ENCODE peak calls at places on chromosome 2, in eight cellular contexts. F, P, G, X, E, O, M and S are unnamed samples.

GRCh38 chr2:7661532-7661931 is 744.3 kb downstream of the RNF144A start:
- DNase-seq in E (no peak), O (no peak), M (no peak), P (no peak), G (no peak), F (no peak), X (no peak), S (no peak)

GRCh38 chr2:113977660-113978523 is 88.0 kb downstream of the ACTR3 start:
- DNase-seq in X (no peak), M (peak), E (peak), F (no peak), P (no peak), G (no peak), O (no peak), S (peak)

GRCh38 chr2:18833941-18834340 is 244.6 kb upstream of the NT5C1B start:
- DNase-seq in G (no peak), P (no peak), X (no peak), E (no peak), M (no peak), O (no peak), F (no peak), S (no peak)

GRCh38 chr2:233372855-233373254 is 18.6 kb downstream of the DGKD start:
- DNase-seq in F (no peak), M (no peak), X (no peak), E (no peak), P (no peak), O (no peak), G (no peak), S (no peak)

GRCh38 chr2:233354971-233355574 is 779 bp downstream of the DGKD start:
- DNase-seq in P (peak), E (peak), G (no peak), O (no peak), X (no peak), F (no peak), M (peak), S (no peak)

GRCh38 chr2:23776021-23776420 is 150.9 kb downstream of the ATAD2B start:
- DNase-seq in O (no peak), G (no peak), F (no peak), P (no peak), M (no peak), E (no peak), X (no peak), S (no peak)

GRCh38 chr2:225670111-225670974 is 270.8 kb downstream of the NYAP2 start:
- DNase-seq in X (peak), E (peak), O (no peak), F (no peak), G (no peak), M (peak), P (no peak), S (peak)

GRCh38 chr2:219897456-219897855 is 270.0 kb downstream of the SLC4A3 start:
- DNase-seq in F (no peak), P (no peak), M (no peak), O (no peak), X (no peak), G (no peak), E (no peak), S (no peak)

GRCh38 chr2:82487354-82487753 is 1971.7 kb downstream of the SUCLG1 start:
- DNase-seq in G (no peak), M (no peak), E (no peak), X (no peak), F (no peak), P (no peak), O (no peak), S (no peak)

GRCh38 chr2:170974304-170974993 is 45.4 kb downstream of the GORASP2 start:
- DNase-seq in F (no peak), E (peak), O (no peak), P (no peak), M (peak), X (no peak), G (no peak), S (no peak)

GRCh38 chr2:196431957-196432356 is 207.6 kb upstream of the CCDC150 start:
- DNase-seq in X (no peak), F (no peak), G (no peak), E (peak), O (no peak), M (peak), P (no peak), S (peak)

GRCh38 chr2:66587216-66587615 is 152.3 kb downstream of the MEIS1 start:
- DNase-seq in O (no peak), G (no peak), E (peak), P (no peak), M (no peak), F (no peak), X (no peak), S (no peak)

GRCh38 chr2:242053921-242054320 is 184.4 kb downstream of the RTP5 start:
- DNase-seq in M (no peak), F (no peak), G (no peak), P (no peak), X (no peak), O (no peak), E (no peak), S (no peak)

GRCh38 chr2:66574701-66575624 is 140.0 kb downstream of the MEIS1 start:
- DNase-seq in O (no peak), G (peak), X (no peak), P (no peak), M (peak), F (no peak), E (peak), S (peak)

GRCh38 chr2:190574169-190574568 is 39.6 kb upstream of the NEMP2 start:
- DNase-seq in G (no peak), E (no peak), P (no peak), X (no peak), O (no peak), F (no peak), M (peak), S (no peak)

GRCh38 chr2:231563378-231563961 is 29.2 kb upstream of the TEX44 start:
- DNase-seq in M (peak), E (peak), P (peak), X (peak), F (no peak), O (peak), G (no peak), S (peak)

GRCh38 chr2:206783718-206784117 is 18.3 kb downstream of the FASTKD2 start:
- DNase-seq in G (no peak), F (no peak), O (no peak), M (no peak), X (no peak), E (peak), P (no peak), S (no peak)

GRCh38 chr2:84904151-84904550 is 1.3 kb upstream of the TMSB10 start:
- DNase-seq in P (no peak), G (no peak), M (no peak), E (no peak), X (no peak), O (no peak), F (peak), S (no peak)

GRCh38 chr2:33214436-33214835 is 262.0 kb upstream of the RASGRP3 start:
- DNase-seq in F (no peak), G (no peak), P (no peak), O (no peak), X (peak), E (peak), M (no peak), S (no peak)

GRCh38 chr2:241703128-241703604 is 1.3 kb downstream of the ING5 start:
- DNase-seq in M (peak), E (peak), P (no peak), O (no peak), F (no peak), G (no peak), X (no peak), S (no peak)

GRCh38 chr2:70084973-70085710 is 2.1 kb upstream of the PCBP1 start:
- DNase-seq in M (no peak), E (no peak), P (peak), F (no peak), O (peak), G (peak), X (no peak), S (peak)

GRCh38 chr2:64354857-64355680 is 98.9 kb upstream of the LGALSL start:
- DNase-seq in O (no peak), G (no peak), M (peak), F (no peak), P (no peak), E (peak), X (peak), S (peak)

GRCh38 chr2:47373747-47374146 is 29.2 kb upstream of the MSH2 start:
- DNase-seq in X (no peak), F (no peak), E (peak), P (no peak), O (no peak), G (no peak), M (no peak), S (peak)

GRCh38 chr2:109351164-109351756 is 222.3 kb downstream of the SH3RF3 start:
- DNase-seq in F (peak), G (no peak), E (peak), O (no peak), X (peak), P (no peak), M (peak), S (no peak)

GRCh38 chr2:188596054-188596453 is 304.4 kb downstream of the GULP1 start:
- DNase-seq in M (no peak), X (no peak), P (no peak), G (no peak), E (no peak), O (no peak), F (no peak), S (no peak)

GRCh38 chr2:61887684-61888303 is 662 bp downstream of the CCT4 start:
- DNase-seq in X (no peak), F (no peak), E (peak), P (peak), O (no peak), M (peak), G (no peak), S (no peak)

GRCh38 chr2:169303579-169304285 is 58.6 kb downstream of the LRP2 start:
- DNase-seq in M (no peak), O (no peak), P (no peak), G (no peak), X (no peak), E (no peak), F (no peak), S (no peak)

GRCh38 chr2:233414777-233415570 is 60.7 kb downstream of the DGKD start:
- DNase-seq in X (no peak), O (peak), M (peak), G (no peak), F (peak), E (peak), P (peak), S (peak)

GRCh38 chr2:226891780-226892590 is 56.1 kb downstream of the RHBDD1 start:
- DNase-seq in P (no peak), E (no peak), O (no peak), F (no peak), M (peak), X (peak), G (no peak), S (no peak)

GRCh38 chr2:160425394-160425793 is 68.2 kb downstream of the RBMS1 start:
- DNase-seq in X (no peak), P (no peak), M (peak), O (no peak), G (no peak), E (no peak), F (no peak), S (no peak)

GRCh38 chr2:66925128-66925527 is 472.0 kb upstream of the ETAA1 start:
- DNase-seq in X (no peak), M (peak), P (no peak), F (no peak), G (no peak), E (peak), O (no peak), S (peak)

GRCh38 chr2:180716186-180717180 is 263.9 kb upstream of the UBE2E3 start:
- DNase-seq in O (no peak), M (no peak), P (no peak), G (no peak), F (no peak), X (no peak), E (no peak), S (peak)

GRCh38 chr2:8472545-8473361 is 209.1 kb upstream of the ID2 start:
- DNase-seq in M (no peak), F (no peak), P (peak), E (no peak), G (no peak), O (no peak), X (no peak), S (no peak)

GRCh38 chr2:236354056-236354940 is 90.1 kb upstream of the ASB18 start:
- DNase-seq in X (no peak), P (no peak), O (no peak), F (no peak), G (no peak), M (no peak), E (no peak), S (no peak)

GRCh38 chr2:223972656-223973102 is 15.4 kb downstream of the MRPL44 start:
- DNase-seq in O (no peak), G (no peak), E (no peak), X (no peak), P (no peak), F (no peak), M (no peak), S (no peak)